ENCODE peak calls at places on chromosomes 1 and 21, in eight cellular contexts. One of them, this sample, is unnamed.

GRCh38 chr1:179129702-179130473 is 48.0 kb downstream of the TOR3A start:
- DNase-seq in T-helper 9 cell: no peak
- DNase-seq in neural crest cell: no peak
- DNase-seq in HFF-Myc: no peak
- DNase-seq in T-helper 1 cell: no peak
- DNase-seq in pancreas: no peak
- DNase-seq in AG04449: no peak
- DNase-seq in T-cell: no peak
- DNase-seq in this sample: no peak

GRCh38 chr21:45076245-45076661 is 1.9 kb downstream of the ADARB1 start:
- DNase-seq in T-helper 9 cell: no peak
- DNase-seq in neural crest cell: no peak
- DNase-seq in HFF-Myc: no peak
- DNase-seq in T-helper 1 cell: no peak
- DNase-seq in pancreas: no peak
- DNase-seq in AG04449: no peak
- DNase-seq in T-cell: no peak
- DNase-seq in this sample: no peak

GRCh38 chr1:36751525-36751924 is 268.8 kb upstream of the CSF3R start:
- DNase-seq in T-helper 9 cell: no peak
- DNase-seq in neural crest cell: no peak
- DNase-seq in HFF-Myc: no peak
- DNase-seq in T-helper 1 cell: no peak
- DNase-seq in pancreas: no peak
- DNase-seq in AG04449: no peak
- DNase-seq in T-cell: no peak
- DNase-seq in this sample: no peak

GRCh38 chr1:92411511-92411910 is 75.2 kb downstream of the GFI1 start:
- DNase-seq in T-helper 9 cell: no peak
- DNase-seq in neural crest cell: no peak
- DNase-seq in HFF-Myc: peak; percentile 80
- DNase-seq in T-helper 1 cell: no peak
- DNase-seq in pancreas: no peak
- DNase-seq in AG04449: peak; percentile 23
- DNase-seq in T-cell: no peak
- DNase-seq in this sample: no peak

GRCh38 chr1:5840551-5840914 is 151.7 kb downstream of the NPHP4 start:
- DNase-seq in T-helper 9 cell: no peak
- DNase-seq in neural crest cell: no peak
- DNase-seq in HFF-Myc: no peak
- DNase-seq in T-helper 1 cell: no peak
- DNase-seq in pancreas: no peak
- DNase-seq in AG04449: no peak
- DNase-seq in T-cell: no peak
- DNase-seq in this sample: no peak

GRCh38 chr21:26834181-26834945 is 10.8 kb downstream of the ADAMTS1 start:
- DNase-seq in T-helper 9 cell: no peak
- DNase-seq in neural crest cell: no peak
- DNase-seq in HFF-Myc: no peak
- DNase-seq in T-helper 1 cell: no peak
- DNase-seq in pancreas: no peak
- DNase-seq in AG04449: no peak
- DNase-seq in T-cell: no peak
- DNase-seq in this sample: no peak

GRCh38 chr1:10068605-10069294 is 36.0 kb downstream of the UBE4B start:
- DNase-seq in T-helper 9 cell: no peak
- DNase-seq in neural crest cell: no peak
- DNase-seq in HFF-Myc: no peak
- DNase-seq in T-helper 1 cell: no peak
- DNase-seq in pancreas: no peak
- DNase-seq in AG04449: no peak
- DNase-seq in T-cell: no peak
- DNase-seq in this sample: no peak

GRCh38 chr1:168618887-168619286 is 42.5 kb downstream of the XCL1 start:
- DNase-seq in T-helper 9 cell: no peak
- DNase-seq in neural crest cell: no peak
- DNase-seq in HFF-Myc: no peak
- DNase-seq in T-helper 1 cell: no peak
- DNase-seq in pancreas: no peak
- DNase-seq in AG04449: no peak
- DNase-seq in T-cell: no peak
- DNase-seq in this sample: no peak

This sample was measured in CD4-positive, alpha-beta T cell.